ENCODE peak calls at places on chromosomes 6 and 20, in four cellular contexts. I is mammary epithelial cell, N is IMR-90, Q is OCI-LY7. B is an unnamed sample.
A peak's percentile ranks its signal among the peaks of the same experiment; 100 is the strongest.

GRCh38 chr6:109197061-109197460 is 101.8 kb downstream of the CEP57L1 start:
- DNase-seq in I (no peak), N (no peak), Q (no peak), B (no peak)

GRCh38 chr6:152993431-152993830 is 9.1 kb downstream of the MTRF1L start:
- DNase-seq in I (no peak), N (no peak), Q (no peak), B (no peak)

GRCh38 chr6:7691675-7692452 is 34.0 kb upstream of the BMP6 start:
- DNase-seq in I (peak; percentile 99), N (peak; percentile 50), Q (no peak), B (peak; percentile 86)

GRCh38 chr6:81451787-81452186 is 300.7 kb downstream of the TENT5A start:
- DNase-seq in I (peak; percentile 18), N (peak; percentile 95), Q (no peak), B (peak; percentile 46)

GRCh38 chr6:75291331-75291730 is 6.7 kb upstream of the TMEM30A start:
- DNase-seq in I (no peak), N (no peak), Q (no peak), B (no peak)

GRCh38 chr6:116542426-116542825 is 3.1 kb downstream of the TRAPPC3L start:
- DNase-seq in I (peak; percentile 52), N (no peak), Q (no peak), B (no peak)

GRCh38 chr6:145310116-145310515 is 425.2 kb downstream of the EPM2A start:
- DNase-seq in I (no peak), N (peak; percentile 79), Q (no peak), B (no peak)

GRCh38 chr20:33789109-33789857 is 21.9 kb upstream of the CHMP4B start:
- DNase-seq in I (peak; percentile 98), N (peak; percentile 96), Q (no peak), B (peak; percentile 98)

GRCh38 chr6:155829646-155830045 is 374.0 kb upstream of the NOX3 start:
- DNase-seq in I (peak; percentile 25), N (no peak), Q (no peak), B (no peak)

GRCh38 chr6:144149894-144150672 is at the start of gene STX11:
- DNase-seq in I (peak; percentile 59), N (peak; percentile 29), Q (peak; percentile 28), B (no peak)

DNA sequence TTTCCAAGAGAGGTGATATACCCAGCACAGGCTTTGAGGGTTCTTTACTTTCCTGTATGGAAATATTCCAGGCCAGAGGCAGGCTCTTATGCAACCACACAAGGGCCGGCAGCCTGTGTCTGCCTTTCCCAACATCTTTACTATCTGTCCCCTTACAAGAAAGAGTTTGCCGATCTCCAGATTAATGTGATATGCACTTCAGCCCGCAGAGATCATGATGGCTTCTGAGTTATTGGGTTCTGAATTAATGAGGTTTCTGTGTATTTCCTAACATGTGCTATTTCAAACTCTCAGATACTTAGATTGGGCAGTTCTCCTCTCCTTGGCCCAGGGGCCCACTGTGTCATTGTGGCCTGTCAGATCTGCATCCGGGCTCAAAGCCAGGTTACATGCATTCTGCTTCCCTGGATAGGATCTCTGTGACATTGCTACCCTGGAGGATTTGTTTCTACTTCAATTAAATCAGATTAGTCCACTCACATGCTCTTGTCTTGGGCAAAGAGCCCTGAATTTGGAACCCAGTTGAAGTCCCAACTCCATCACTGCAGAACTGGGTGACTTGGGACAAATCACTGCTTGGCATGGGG is 56.5 kb downstream of the TGM2 start:
- DNase-seq in I (no peak), N (peak; percentile 48), Q (no peak), B (no peak)
- H3K27ac ChIP-seq in I (no peak overlapping the region), N (peak overlapping the region; percentile 67), Q (no peak overlapping the region), B (no peak overlapping the region)

GRCh38 chr6:22024004-22024403 is 272.8 kb downstream of the PRL start:
- DNase-seq in I (no peak), N (no peak), Q (no peak), B (no peak)
- H3K27ac ChIP-seq in I (no peak overlapping the region), N (no peak overlapping the region), Q (no peak overlapping the region), B (no peak overlapping the region)

GRCh38 chr6:44675449-44675848 is 287.9 kb downstream of the CDC5L start:
- DNase-seq in I (peak; percentile 74), N (no peak), Q (no peak), B (peak; percentile 83)
- H3K27ac ChIP-seq in I (peak overlapping the region; percentile 52), N (no peak overlapping the region), Q (no peak overlapping the region), B (peak overlapping the region; percentile 96)

GRCh38 chr6:157864185-157864761 is 41.2 kb downstream of the SNX9 start:
- DNase-seq in I (no peak), N (peak; percentile 36), Q (no peak), B (no peak)
- H3K27ac ChIP-seq in I (no peak overlapping the region), N (peak overlapping the region; percentile 15), Q (no peak overlapping the region), B (no peak overlapping the region)

GRCh38 chr20:19737025-19737424 is 21.0 kb upstream of the RIN2 start:
- DNase-seq in I (peak; percentile 98), N (peak; percentile 48), Q (no peak), B (peak; percentile 99)
- H3K27ac ChIP-seq in I (peak overlapping the region; percentile 90), N (no peak overlapping the region), Q (no peak overlapping the region), B (peak overlapping the region; percentile 96)

GRCh38 chr6:150756170-150756569 is 109.3 kb upstream of the MTHFD1L start:
- DNase-seq in I (no peak), N (no peak), Q (no peak), B (no peak)
- H3K27ac ChIP-seq in I (no peak overlapping the region), N (no peak overlapping the region), Q (no peak overlapping the region), B (no peak overlapping the region)